ENCODE peak calls at places on chromosome 14, in six cellular contexts. Z is HepG2, X is A549, P is K562, F is GM12878, C is upper lobe of left lung. G is an unnamed sample.

GRCh38 chr14:91021991-91022621 is 38.3 kb downstream of the RPS6KA5 start:
- ATAC-seq in Z (no peak), X (no peak), P (no peak), F (peak), C (peak), G (no peak)

GRCh38 chr14:91330846-91331245 is 86.3 kb upstream of the GPR68 start:
- ATAC-seq in Z (no peak), X (no peak), P (no peak), F (no peak), C (peak), G (no peak)

GRCh38 chr14:61160798-61161197 is 120.3 kb downstream of the TMEM30B start:
- ATAC-seq in Z (no peak), X (no peak), P (no peak), F (no peak), C (no peak), G (no peak)

GRCh38 chr14:24940213-24940783 is 109.6 kb downstream of the STXBP6 start:
- ATAC-seq in Z (no peak), X (no peak), P (no peak), F (peak), C (no peak), G (no peak)

GRCh38 chr14:58272589-58273372 is 25.6 kb upstream of the ARID4A start:
- ATAC-seq in Z (peak), X (peak), P (peak), F (peak), C (peak), G (peak)

GRCh38 chr14:35303149-35303548 is 11.0 kb downstream of the PSMA6 start:
- ATAC-seq in Z (no peak), X (no peak), P (no peak), F (no peak), C (no peak), G (no peak)

GRCh38 chr14:102066041-102066451 is 20.8 kb downstream of the HSP90AA1 start:
- ATAC-seq in Z (peak), X (peak), P (no peak), F (peak), C (no peak), G (no peak)

GRCh38 chr14:91047174-91047753 is 13.2 kb downstream of the RPS6KA5 start:
- ATAC-seq in Z (no peak), X (no peak), P (no peak), F (peak), C (no peak), G (no peak)

GRCh38 chr14:68255697-68256178 is 436.2 kb downstream of the RAD51B start:
- ATAC-seq in Z (no peak), X (no peak), P (no peak), F (no peak), C (no peak), G (no peak)

GRCh38 chr14:39367387-39367751 is 64.9 kb downstream of the FBXO33 start:
- ATAC-seq in Z (peak), X (peak), P (peak), F (no peak), C (no peak), G (no peak)

GRCh38 chr14:23556700-23557440 is 799 bp downstream of the THTPA start:
- ATAC-seq in Z (peak), X (no peak), P (peak), F (peak), C (no peak), G (no peak)

GRCh38 chr14:24483604-24484252 is 24.3 kb downstream of the CMA1 start:
- ATAC-seq in Z (no peak), X (no peak), P (no peak), F (peak), C (peak), G (no peak)

GRCh38 chr14:24269368-24269767 is 2.0 kb downstream of the RABGGTA start:
- ATAC-seq in Z (no peak), X (no peak), P (no peak), F (no peak), C (no peak), G (no peak)

GRCh38 chr14:64220466-64220865 is 73.7 kb downstream of the ESR2 start:
- ATAC-seq in Z (no peak), X (no peak), P (peak), F (no peak), C (no peak), G (no peak)

GRCh38 chr14:92456215-92457017 is 57.2 kb upstream of the RIN3 start:
- ATAC-seq in Z (peak), X (peak), P (peak), F (peak), C (peak), G (peak)

GRCh38 chr14:68468437-68469207 is 324.2 kb downstream of the ZFP36L1 start:
- ATAC-seq in Z (no peak), X (peak), P (no peak), F (peak), C (no peak), G (no peak)

GRCh38 chr14:65210118-65210826 is 108.0 kb upstream of the MAX start:
- ATAC-seq in Z (no peak), X (no peak), P (no peak), F (peak), C (no peak), G (no peak)

GRCh38 chr14:78836777-78837176 is 666.6 kb downstream of the NRXN3 start:
- ATAC-seq in Z (peak), X (peak), P (peak), F (peak), C (no peak), G (no peak)

GRCh38 chr14:52790756-52791203 is 627 bp downstream of the GNPNAT1 start:
- ATAC-seq in Z (no peak), X (no peak), P (peak), F (peak), C (no peak), G (no peak)

GRCh38 chr14:77812028-77812427 is 12.1 kb downstream of the ADCK1 start:
- ATAC-seq in Z (no peak), X (no peak), P (no peak), F (peak), C (no peak), G (no peak)

GRCh38 chr14:106210650-106211049 is 684.3 kb downstream of the TMEM121 start:
- ATAC-seq in Z (peak), X (peak), P (peak), F (no peak), C (no peak), G (no peak)

GRCh38 chr14:63995285-63995684 is 142.5 kb downstream of the SYNE2 start:
- ATAC-seq in Z (no peak), X (no peak), P (no peak), F (no peak), C (no peak), G (no peak)

GRCh38 chr14:57086271-57087162 is 182.2 kb downstream of the EXOC5 start:
- ATAC-seq in Z (no peak), X (no peak), P (no peak), F (no peak), C (no peak), G (no peak)

GRCh38 chr14:99552572-99553216 is 51.3 kb downstream of the CCDC85C start:
- ATAC-seq in Z (peak), X (no peak), P (no peak), F (peak), C (no peak), G (no peak)

GRCh38 chr14:59130472-59130871 is 58.0 kb upstream of the DAAM1 start:
- ATAC-seq in Z (no peak), X (no peak), P (no peak), F (no peak), C (no peak), G (no peak)

GRCh38 chr14:28119849-28120248 is 646.7 kb upstream of the FOXG1 start:
- ATAC-seq in Z (no peak), X (no peak), P (no peak), F (no peak), C (no peak), G (no peak)

GRCh38 chr14:35213143-35213788 is 78.9 kb upstream of the PSMA6 start:
- ATAC-seq in Z (peak), X (no peak), P (no peak), F (no peak), C (no peak), G (no peak)

DNA sequence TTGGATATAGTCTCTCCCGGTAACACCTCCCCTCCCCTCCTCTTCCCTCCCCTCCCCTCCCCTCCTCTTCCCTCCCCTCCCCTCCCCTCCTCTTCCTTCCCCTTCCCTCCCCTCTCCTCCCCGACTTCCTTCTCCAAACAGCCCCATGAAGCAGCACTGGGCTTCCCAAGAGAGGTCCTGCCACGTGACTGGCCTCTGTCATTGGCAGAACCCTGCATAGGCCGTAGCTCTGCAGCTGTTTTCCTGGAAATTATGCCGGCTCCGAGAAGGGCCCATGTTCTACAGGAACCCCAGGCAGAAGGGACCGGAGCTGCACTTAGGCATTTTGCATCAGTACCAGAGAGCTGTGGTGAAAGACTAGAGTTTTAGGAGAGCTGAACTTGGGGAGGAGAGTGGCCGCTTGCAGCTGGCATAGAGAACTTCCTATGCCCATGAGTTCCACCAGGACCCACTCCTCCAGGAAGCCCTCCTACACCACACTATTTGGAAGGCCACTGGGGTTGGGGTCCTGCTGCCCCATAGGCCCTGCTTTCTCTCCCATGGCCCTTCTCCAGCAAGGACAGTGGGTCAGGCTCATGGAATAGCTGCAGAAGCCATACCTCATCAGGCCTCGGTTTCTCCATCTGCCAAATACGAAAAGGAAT is 5.1 kb upstream of the TNFAIP2 start:
- ATAC-seq in Z (no peak), X (no peak), P (no peak), F (no peak), C (peak), G (peak)
- TF ChIP-seq EP300 in Z (no peak), X (no peak), P (no peak), F (no peak), C (peak), G (no peak)

DNA sequence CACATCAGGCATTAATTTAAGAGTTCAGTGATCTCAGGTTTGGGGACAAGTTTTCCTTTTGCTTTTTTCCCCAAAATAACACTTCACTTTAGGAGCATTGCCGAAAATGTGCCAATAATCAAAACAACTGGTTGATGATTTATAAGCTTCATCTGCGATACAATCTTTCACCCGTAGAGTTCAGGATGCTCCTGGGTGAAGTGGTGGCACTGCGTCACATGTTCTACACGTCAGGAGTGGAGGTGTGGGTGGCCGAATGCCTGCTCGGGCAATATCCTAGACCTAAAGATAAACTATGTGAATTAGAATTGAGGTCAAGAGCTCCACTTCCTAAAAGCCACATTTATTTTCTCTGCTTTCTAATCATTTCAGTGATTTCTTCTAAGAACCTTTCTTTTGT is 70.9 kb upstream of the DICER1 start:
- ATAC-seq in Z (no peak), X (no peak), P (no peak), F (no peak), C (no peak), G (no peak)
- TF ChIP-seq POLR2A in Z (no peak), X (no peak), P (no peak), F (no peak), C (no peak), G (no peak)

GRCh38 chr14:100574642-100575031 is 12.6 kb downstream of the BEGAIN start:
- ATAC-seq in Z (no peak), X (no peak), P (no peak), F (no peak), C (no peak), G (no peak)
- TF ChIP-seq EP300 in Z (no peak), X (no peak), P (no peak), F (no peak), C (no peak), G (no peak)

DNA sequence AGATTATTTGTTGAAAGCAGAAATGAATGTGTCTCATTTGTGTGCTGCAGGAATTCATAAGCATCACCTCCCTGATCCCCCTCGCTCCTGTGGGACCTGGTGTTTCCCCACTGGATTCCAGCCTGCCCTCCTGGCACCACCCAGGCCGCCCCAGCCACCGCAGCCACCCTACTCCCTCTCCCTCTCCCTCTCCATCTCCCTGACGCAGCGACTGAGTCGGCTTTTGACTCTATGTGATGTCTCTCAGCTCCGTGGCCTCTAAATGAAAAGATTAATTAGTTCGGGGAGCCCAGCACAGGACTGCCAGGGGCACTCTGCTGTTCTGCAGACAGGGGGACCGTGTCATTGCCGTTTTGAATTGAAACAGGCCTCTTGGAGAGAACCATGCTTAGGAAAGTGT is 157.7 kb upstream of the C14orf180 start:
- ATAC-seq in Z (no peak), X (no peak), P (no peak), F (no peak), C (no peak), G (no peak)
- TF ChIP-seq POLR2A in Z (no peak), X (no peak), P (no peak), F (no peak), C (no peak), G (no peak)

DNA sequence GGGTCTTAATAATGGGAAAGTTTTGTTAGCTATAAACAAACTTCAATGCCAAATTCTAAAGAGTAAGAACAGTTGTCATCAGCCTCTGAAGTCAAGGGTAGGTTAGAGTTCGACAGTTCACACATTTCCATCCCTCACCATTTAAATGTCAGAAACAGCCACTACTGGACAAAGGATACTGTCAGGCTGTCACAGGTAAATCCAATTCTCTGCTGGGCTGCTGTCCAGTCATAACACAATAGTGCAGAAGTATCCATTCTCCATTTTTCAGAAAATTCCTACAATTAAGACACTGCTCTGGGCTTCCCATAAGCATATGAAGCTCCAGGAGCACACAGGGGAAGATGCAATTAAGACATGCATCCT is 221.4 kb downstream of the RPS29 start:
- ATAC-seq in Z (no peak), X (no peak), P (no peak), F (no peak), C (no peak), G (no peak)
- TF ChIP-seq EP300 in Z (no peak), X (no peak), P (no peak), F (no peak), C (no peak), G (no peak)

DNA sequence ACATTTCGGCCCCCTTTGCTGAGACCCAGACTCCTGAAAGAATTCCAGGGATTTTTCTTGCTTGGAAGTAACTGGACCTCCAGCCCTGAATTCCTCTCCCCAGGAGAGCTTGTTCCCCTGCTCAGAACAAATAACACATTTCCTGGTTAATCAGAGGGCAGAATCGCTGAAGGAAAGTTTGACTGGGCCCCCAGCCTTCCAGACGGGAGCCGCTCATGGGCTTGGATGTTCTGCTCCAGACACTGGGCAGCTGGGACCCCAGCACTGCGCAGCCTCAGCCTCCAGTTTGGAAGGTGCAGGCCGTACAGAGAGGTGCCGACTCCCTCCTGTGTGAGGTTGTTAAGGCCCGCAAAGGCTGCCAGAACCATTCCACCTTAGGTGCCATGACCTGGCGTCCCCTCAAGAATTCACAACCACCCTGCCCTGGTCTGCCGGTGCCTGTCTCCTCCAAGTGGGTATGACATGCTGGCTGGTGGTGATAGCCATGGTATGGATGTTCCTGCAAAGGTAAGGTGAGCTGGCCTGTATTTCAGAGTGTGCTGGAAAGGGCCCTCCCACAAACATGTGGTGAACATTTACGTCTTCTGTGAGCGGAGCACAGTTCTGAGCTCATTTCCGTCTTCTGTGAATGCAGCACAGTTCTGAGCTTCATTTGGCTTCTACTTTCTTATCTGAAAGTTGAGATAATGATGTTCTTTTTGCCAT is 5.1 kb upstream of the LTBP2 start:
- ATAC-seq in Z (no peak), X (no peak), P (no peak), F (no peak), C (no peak), G (no peak)
- TF ChIP-seq POLR2A in Z (no peak), X (no peak), P (no peak), F (no peak), C (no peak), G (no peak)